ENCODE peak calls at places on chromosomes 13 and 19, in five cellular contexts. R, V, L, J and Q are unnamed samples.

GRCh38 chr13:84658881-84659661 is 776.8 kb upstream of the SLITRK1 start:
- DNase-seq in J (peak; percentile 23), V (no peak), R (no peak), L (peak; percentile 47), Q (no peak)

GRCh38 chr19:56842421-56842820 is 1.9 kb upstream of the PEG3 start:
- DNase-seq in V (no peak), L (no peak), R (no peak), J (no peak), Q (no peak)

GRCh38 chr19:47070756-47071155 is 22.3 kb upstream of the TMEM160 start:
- DNase-seq in R (no peak), V (no peak), J (no peak), L (no peak), Q (no peak)

GRCh38 chr19:18419699-18420460 is 682 bp downstream of the SSBP4 start:
- DNase-seq in J (no peak), V (peak; percentile 82), L (no peak), R (no peak), Q (no peak)

GRCh38 chr19:13718733-13719132 is 45.6 kb upstream of the MRI1 start:
- DNase-seq in R (no peak), L (peak; percentile 89), J (peak; percentile 55), V (no peak), Q (no peak)

GRCh38 chr19:18768046-18768771 is 22.9 kb downstream of the COMP start:
- DNase-seq in J (no peak), L (no peak), V (no peak), R (no peak), Q (no peak)

GRCh38 chr13:26861951-26862350 is 101.4 kb upstream of the GPR12 start:
- DNase-seq in L (no peak), R (no peak), J (no peak), V (no peak), Q (no peak)

GRCh38 chr19:33684550-33685303 is 63.0 kb downstream of the CHST8 start:
- DNase-seq in L (no peak), J (no peak), V (peak; percentile 43), R (no peak), Q (no peak)

GRCh38 chr19:44635581-44636438 is 7.9 kb upstream of the PVR start:
- DNase-seq in V (no peak), R (no peak), L (peak; percentile 68), J (peak; percentile 46), Q (no peak)

GRCh38 chr13:47146991-47147783 is 250.3 kb upstream of the HTR2A start:
- DNase-seq in V (no peak), L (no peak), R (no peak), J (no peak), Q (no peak)

GRCh38 chr19:51439021-51439465 is 19.2 kb downstream of the SIGLEC8 start:
- DNase-seq in V (peak; percentile 17), L (peak; percentile 8), R (no peak), J (peak; percentile 2), Q (no peak)

GRCh38 chr13:99289674-99290337 is 17.4 kb downstream of the GPR183 start:
- DNase-seq in L (no peak), J (no peak), V (no peak), R (no peak), Q (no peak)

GRCh38 chr19:16301999-16302694 is 22.5 kb upstream of the KLF2 start:
- DNase-seq in R (peak; percentile 70), V (no peak), L (peak; percentile 27), J (peak; percentile 68), Q (no peak)

GRCh38 chr19:38218204-38218603 is 5.8 kb downstream of the DPF1 start:
- DNase-seq in V (no peak), J (no peak), L (no peak), R (no peak), Q (no peak)

GRCh38 chr19:35030257-35031071 is at the start of gene SCN1B:
- DNase-seq in L (peak; percentile 65), R (peak; percentile 62), V (no peak), J (peak; percentile 30), Q (peak; percentile 68)

GRCh38 chr13:110391273-110391672 is 84.2 kb downstream of the COL4A2 start:
- DNase-seq in R (no peak), L (no peak), V (no peak), J (no peak), Q (no peak)

GRCh38 chr19:21148681-21149080 is 6.8 kb downstream of the ZNF431 start:
- DNase-seq in R (no peak), J (no peak), V (no peak), L (no peak), Q (no peak)
- TF ChIP-seq CTCF in R (no peak), J (no peak), V (no peak), L (no peak), Q (no peak)

DNA sequence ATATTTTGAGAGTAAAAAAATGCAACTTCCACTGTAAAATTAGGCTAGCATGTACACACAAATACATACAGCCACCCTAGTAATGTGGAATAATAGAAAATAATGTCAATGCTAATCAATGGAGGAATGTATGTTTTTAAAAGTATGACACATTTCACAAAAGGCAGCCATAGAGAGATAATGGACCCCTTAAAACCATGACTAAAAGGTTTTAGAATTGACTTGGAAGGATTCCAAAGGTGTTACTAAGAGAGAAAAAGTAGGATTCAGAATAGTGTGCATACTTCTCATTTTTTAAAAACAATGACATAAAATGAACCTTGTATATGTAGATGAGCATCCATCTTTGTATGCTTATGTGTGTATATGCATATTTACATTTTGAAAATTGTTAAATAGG is 597.9 kb upstream of the PCDH9 start:
- DNase-seq in J (no peak), L (no peak), V (no peak), R (no peak), Q (no peak)
- H3K4me3 ChIP-seq in J (no peak overlapping the region), L (no peak overlapping the region), V (no peak overlapping the region), R (no peak overlapping the region), Q (no peak overlapping the region)

DNA sequence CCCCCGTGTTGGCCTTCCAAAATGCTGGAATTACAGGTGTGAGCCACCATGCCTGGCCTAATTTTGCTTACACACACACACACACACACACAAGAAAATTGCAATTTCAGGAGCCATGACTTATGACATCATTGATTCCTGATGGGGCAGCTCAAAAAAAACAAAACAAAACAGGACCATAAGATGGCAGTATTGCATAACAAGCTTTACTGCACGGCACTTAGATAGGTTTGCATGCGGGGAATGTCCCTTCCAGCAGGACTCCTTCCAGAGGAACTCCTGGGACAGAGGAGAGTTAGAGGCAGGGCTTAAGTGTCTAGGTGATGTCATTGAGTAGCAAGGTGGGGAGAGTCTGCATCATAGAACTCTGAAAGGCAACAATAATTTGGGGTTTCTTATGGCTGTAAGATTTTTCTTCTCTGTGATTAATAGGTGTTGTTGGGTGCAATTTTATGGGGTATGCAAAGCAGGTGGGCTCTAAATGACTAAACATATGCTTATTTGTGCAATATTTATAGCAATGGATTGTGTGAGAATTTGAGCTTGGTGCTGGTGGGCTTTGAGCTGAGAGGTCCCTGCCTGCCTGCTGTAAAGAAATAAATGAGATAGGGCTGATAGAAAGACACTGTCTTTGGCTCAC is 9.0 kb upstream of the ACSBG2 start:
- DNase-seq in R (no peak), V (no peak), J (peak; percentile 76), L (peak; percentile 67), Q (no peak)
- TF ChIP-seq CTCF in R (no peak), V (no peak), J (peak; percentile 57), L (peak; percentile 48), Q (peak; percentile 14)

GRCh38 chr19:6476155-6476895 is 5.3 kb downstream of the DENND1C start:
- DNase-seq in V (peak; percentile 91), L (peak; percentile 12), J (peak; percentile 62), R (peak; percentile 87), Q (peak; percentile 85)
- H3K4me3 ChIP-seq in V (no peak overlapping the region), L (no peak overlapping the region), J (peak overlapping the region; percentile 1), R (peak overlapping the region; percentile 16), Q (no peak overlapping the region)

GRCh38 chr19:923551-924211 is 2.2 kb upstream of the ARID3A start:
- DNase-seq in J (no peak), L (no peak), R (no peak), V (no peak), Q (no peak)
- TF ChIP-seq CTCF in J (no peak), L (no peak), R (no peak), V (no peak), Q (no peak)

DNA sequence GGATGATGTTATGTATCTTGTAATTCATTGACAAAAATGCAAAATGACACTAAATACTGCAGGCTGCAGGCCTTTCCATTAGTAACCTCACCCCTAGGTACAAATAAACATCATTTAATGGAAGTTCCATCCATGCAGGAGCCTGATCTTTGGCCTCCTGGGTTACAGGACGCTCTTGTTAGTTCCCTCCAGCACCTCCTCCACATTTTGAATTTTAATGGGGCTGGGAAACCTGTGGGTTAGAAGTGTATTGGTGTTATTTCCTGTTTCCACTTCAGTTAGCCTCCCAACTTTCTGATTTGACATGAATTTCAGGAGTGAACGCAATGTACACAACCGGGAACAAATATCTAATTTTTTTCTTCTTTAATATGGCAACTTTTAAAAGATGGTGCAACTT is 237.1 kb upstream of the ARGLU1 start:
- DNase-seq in J (no peak), L (no peak), R (no peak), V (no peak), Q (no peak)
- H3K4me3 ChIP-seq in J (no peak overlapping the region), L (no peak overlapping the region), R (no peak overlapping the region), V (no peak overlapping the region), Q (no peak overlapping the region)

GRCh38 chr19:55099557-55100506 is 17.6 kb downstream of the PPP1R12C start:
- DNase-seq in L (no peak), J (no peak), R (no peak), V (peak; percentile 40), Q (no peak)
- TF ChIP-seq CTCF in L (peak; percentile 10), J (no peak), R (no peak), V (no peak), Q (no peak)

DNA sequence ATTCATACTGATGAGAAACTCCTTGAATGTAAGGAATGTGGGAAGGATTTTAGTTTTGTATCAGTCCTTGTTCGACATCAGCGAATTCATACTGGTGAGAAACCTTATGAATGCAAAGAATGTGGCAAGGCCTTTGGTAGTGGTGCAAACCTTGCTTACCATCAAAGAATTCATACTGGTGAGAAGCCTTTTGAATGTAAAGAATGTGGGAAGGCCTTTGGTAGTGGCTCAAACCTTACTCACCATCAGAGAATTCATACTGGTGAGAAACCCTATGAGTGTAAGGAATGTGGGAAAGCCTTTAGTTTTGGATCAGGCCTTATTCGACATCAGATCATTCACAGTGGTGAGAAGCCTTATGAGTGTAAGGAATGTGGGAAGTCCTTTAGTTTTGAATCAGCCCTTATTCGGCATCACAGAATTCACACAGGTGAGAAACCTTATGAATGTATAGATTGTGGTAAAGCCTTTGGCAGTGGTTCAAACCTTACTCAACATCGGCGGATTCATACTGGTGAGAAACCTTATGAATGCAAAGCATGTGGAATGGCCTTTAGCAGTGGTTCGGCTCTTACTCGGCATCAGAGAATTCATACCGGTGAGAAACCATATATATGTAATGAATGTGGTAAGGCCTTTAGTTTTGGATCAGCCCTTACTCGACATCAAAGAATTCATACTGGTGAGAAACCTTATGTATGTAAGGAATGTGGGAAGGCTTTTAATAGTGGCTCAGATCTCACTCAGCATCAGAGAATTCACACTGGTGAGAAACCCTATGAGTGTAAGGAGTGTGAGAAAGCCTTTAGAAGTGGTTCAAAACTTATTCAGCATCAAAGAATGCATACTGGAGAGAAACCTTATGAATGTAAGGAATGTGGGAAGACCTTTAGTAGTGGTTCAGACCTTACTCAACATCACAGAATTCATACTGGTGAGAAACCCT is 26.6 kb downstream of the ZNF345 start:
- DNase-seq in J (peak; percentile 0), V (no peak), L (no peak), R (no peak), Q (no peak)
- H3K4me3 ChIP-seq in J (no peak overlapping the region), V (no peak overlapping the region), L (no peak overlapping the region), R (no peak overlapping the region), Q (no peak overlapping the region)